ENCODE peak calls at places on chromosomes 11 and 22, in seven cellular contexts. L, P, N, C, O, K and U are unnamed samples.

GRCh38 chr11:130241697-130242096 is 73.0 kb downstream of the ZBTB44 start:
- DNase-seq in K (no peak), L (no peak), N (no peak), O (no peak), C (no peak), P (no peak), U (no peak)

GRCh38 chr11:17148536-17148935 is 59.2 kb downstream of the PIK3C2A start:
- DNase-seq in P (no peak), O (no peak), N (no peak), C (no peak), L (no peak), K (peak; percentile 42), U (no peak)

GRCh38 chr11:93517041-93517440 is 26.1 kb downstream of the SMCO4 start:
- DNase-seq in P (no peak), O (no peak), C (no peak), L (no peak), N (no peak), K (no peak), U (no peak)

GRCh38 chr11:79232346-79232745 is 208.5 kb downstream of the TENM4 start:
- DNase-seq in C (no peak), L (no peak), N (no peak), O (no peak), P (no peak), K (no peak), U (no peak)

GRCh38 chr11:1888811-1889526 is 2.7 kb downstream of the PRR33 start:
- DNase-seq in K (no peak), O (peak; percentile 74), N (peak; percentile 62), C (no peak), L (peak; percentile 75), P (no peak), U (peak; percentile 83)

GRCh38 chr11:122723576-122723975 is 68.1 kb downstream of the UBASH3B start:
- DNase-seq in K (peak; percentile 65), C (no peak), N (no peak), O (no peak), L (no peak), P (no peak), U (no peak)

GRCh38 chr11:80495116-80495515 is 1054.3 kb upstream of the TENM4 start:
- DNase-seq in K (no peak), P (no peak), O (no peak), L (no peak), C (no peak), N (no peak), U (no peak)

GRCh38 chr11:112599265-112599664 is 338.6 kb upstream of the PLET1 start:
- DNase-seq in K (no peak), L (no peak), C (no peak), P (no peak), N (no peak), O (no peak), U (no peak)

GRCh38 chr11:132088551-132088950 is 718.1 kb downstream of the NTM start:
- DNase-seq in C (no peak), K (no peak), N (no peak), P (no peak), L (no peak), O (no peak), U (no peak)

GRCh38 chr11:95545116-95545875 is 244.3 kb downstream of the FAM76B start:
- DNase-seq in O (no peak), P (peak; percentile 19), N (no peak), L (no peak), K (no peak), C (no peak), U (no peak)

GRCh38 chr22:27032121-27032761 is 374.9 kb downstream of the MIAT start:
- DNase-seq in C (peak; percentile 25), K (peak; percentile 2), L (no peak), N (no peak), P (no peak), O (no peak), U (no peak)

GRCh38 chr11:1825039-1825740 is 9.6 kb upstream of the SYT8 start:
- DNase-seq in L (no peak), K (no peak), N (no peak), O (no peak), C (no peak), P (peak; percentile 75), U (no peak)

GRCh38 chr11:18768472-18768901 is 23.1 kb downstream of the PTPN5 start:
- DNase-seq in N (no peak), K (no peak), O (peak; percentile 7), P (peak; percentile 21), C (no peak), L (no peak), U (no peak)

GRCh38 chr11:116478676-116479075 is 294.1 kb downstream of the BUD13 start:
- DNase-seq in N (no peak), O (no peak), C (no peak), P (no peak), K (no peak), L (no peak), U (no peak)

GRCh38 chr22:25627271-25627848 is 62.9 kb downstream of the GRK3 start:
- DNase-seq in O (no peak), L (no peak), C (no peak), K (no peak), P (peak; percentile 82), N (no peak), U (no peak)

GRCh38 chr11:97398246-97398645 is 1008.4 kb downstream of the JRKL start:
- DNase-seq in L (no peak), K (no peak), P (no peak), C (no peak), N (no peak), O (no peak), U (no peak)

GRCh38 chr22:24975813-24976341 is 23.4 kb downstream of the KIAA1671 start:
- DNase-seq in K (no peak), L (no peak), P (no peak), C (no peak), O (no peak), N (no peak), U (no peak)

GRCh38 chr22:43885319-43885671 is 6.5 kb downstream of the PNPLA5 start:
- DNase-seq in O (no peak), P (no peak), N (no peak), C (no peak), K (no peak), L (no peak), U (no peak)

GRCh38 chr11:93396356-93396755 is 65.8 kb downstream of the DEUP1 start:
- DNase-seq in K (peak; percentile 27), O (no peak), C (no peak), N (no peak), L (no peak), P (no peak), U (no peak)

GRCh38 chr11:11584446-11584810 is 37.4 kb downstream of the GALNT18 start:
- DNase-seq in P (no peak), C (peak; percentile 12), L (no peak), O (no peak), K (peak; percentile 83), N (no peak), U (no peak)

GRCh38 chr11:76709259-76709658 is 38.7 kb upstream of the LRRC32 start:
- DNase-seq in N (no peak), K (no peak), P (no peak), O (no peak), C (no peak), L (no peak), U (no peak)

GRCh38 chr22:42365942-42366660 is 66.1 kb downstream of the NFAM1 start:
- DNase-seq in K (no peak), O (no peak), C (no peak), L (no peak), N (no peak), P (no peak), U (no peak)

GRCh38 chr11:12526789-12527188 is 147.4 kb upstream of the TEAD1 start:
- DNase-seq in C (no peak), K (peak; percentile 84), P (no peak), O (no peak), N (no peak), L (no peak), U (no peak)

GRCh38 chr11:41309111-41309522 is 150.3 kb downstream of the LRRC4C start:
- DNase-seq in K (no peak), C (no peak), N (no peak), P (no peak), L (no peak), O (no peak), U (no peak)

GRCh38 chr22:39184586-39185577 is 32.4 kb upstream of the CBX7 start:
- DNase-seq in P (no peak), O (no peak), C (no peak), L (no peak), K (no peak), N (no peak), U (no peak)

GRCh38 chr22:47100019-47100418 is 337.6 kb downstream of the TBC1D22A start:
- DNase-seq in N (no peak), O (no peak), C (no peak), P (no peak), K (no peak), L (no peak), U (no peak)

GRCh38 chr11:70176940-70177689 is 26.0 kb upstream of the FADD start:
- DNase-seq in N (peak; percentile 30), O (peak; percentile 46), L (no peak), C (no peak), K (peak; percentile 11), P (peak; percentile 95), U (peak; percentile 29)